ENCODE peak calls at places on chromosomes 3 and 15, in nine cellular contexts. One of them, this sample, is unnamed.

GRCh38 chr3:62785384-62785783 is 89.8 kb downstream of the CADPS start:
- DNase-seq in brain microvascular endothelial cell: no peak
- DNase-seq in pancreas: no peak
- DNase-seq in HFF-Myc: no peak
- DNase-seq in colonic mucosa: no peak
- DNase-seq in epithelial cell of esophagus: peak
- DNase-seq in GM23338: peak
- DNase-seq in hepatocyte: no peak
- DNase-seq in mammary epithelial cell: peak
- DNase-seq in this sample: no peak

GRCh38 chr3:40899286-40899712 is 300.0 kb upstream of the CTNNB1 start:
- DNase-seq in brain microvascular endothelial cell: peak
- DNase-seq in pancreas: no peak
- DNase-seq in HFF-Myc: no peak
- DNase-seq in colonic mucosa: no peak
- DNase-seq in epithelial cell of esophagus: peak
- DNase-seq in GM23338: no peak
- DNase-seq in hepatocyte: no peak
- DNase-seq in mammary epithelial cell: peak
- DNase-seq in this sample: no peak

GRCh38 chr3:4493931-4494806 is 1.0 kb downstream of the ITPR1 start:
- DNase-seq in brain microvascular endothelial cell: no peak
- DNase-seq in pancreas: no peak
- DNase-seq in HFF-Myc: no peak
- DNase-seq in colonic mucosa: peak
- DNase-seq in epithelial cell of esophagus: peak
- DNase-seq in GM23338: peak
- DNase-seq in hepatocyte: peak
- DNase-seq in mammary epithelial cell: no peak
- DNase-seq in this sample: no peak

GRCh38 chr3:22117751-22118346 is 366.8 kb upstream of the ZNF385D start:
- DNase-seq in brain microvascular endothelial cell: no peak
- DNase-seq in pancreas: no peak
- DNase-seq in HFF-Myc: peak
- DNase-seq in colonic mucosa: no peak
- DNase-seq in epithelial cell of esophagus: peak
- DNase-seq in GM23338: peak
- DNase-seq in hepatocyte: peak
- DNase-seq in mammary epithelial cell: peak
- DNase-seq in this sample: peak

GRCh38 chr3:65729553-65729952 is 309.2 kb downstream of the MAGI1 start:
- DNase-seq in brain microvascular endothelial cell: peak
- DNase-seq in pancreas: no peak
- DNase-seq in HFF-Myc: peak
- DNase-seq in colonic mucosa: peak
- DNase-seq in epithelial cell of esophagus: no peak
- DNase-seq in GM23338: no peak
- DNase-seq in hepatocyte: no peak
- DNase-seq in mammary epithelial cell: no peak
- DNase-seq in this sample: peak

GRCh38 chr15:51144021-51144532 is 49.4 kb upstream of the TNFAIP8L3 start:
- DNase-seq in brain microvascular endothelial cell: peak
- DNase-seq in pancreas: no peak
- DNase-seq in HFF-Myc: peak
- DNase-seq in colonic mucosa: no peak
- DNase-seq in epithelial cell of esophagus: peak
- DNase-seq in GM23338: peak
- DNase-seq in hepatocyte: no peak
- DNase-seq in mammary epithelial cell: peak
- DNase-seq in this sample: peak

GRCh38 chr3:16474304-16474703 is 39.2 kb downstream of the RFTN1 start:
- DNase-seq in brain microvascular endothelial cell: peak
- DNase-seq in pancreas: no peak
- DNase-seq in HFF-Myc: no peak
- DNase-seq in colonic mucosa: no peak
- DNase-seq in epithelial cell of esophagus: no peak
- DNase-seq in GM23338: no peak
- DNase-seq in hepatocyte: no peak
- DNase-seq in mammary epithelial cell: no peak
- DNase-seq in this sample: no peak

GRCh38 chr3:140128217-140129137 is 193.5 kb downstream of the CLSTN2 start:
- DNase-seq in brain microvascular endothelial cell: peak
- DNase-seq in pancreas: peak
- DNase-seq in HFF-Myc: peak
- DNase-seq in colonic mucosa: peak
- DNase-seq in epithelial cell of esophagus: peak
- DNase-seq in GM23338: peak
- DNase-seq in hepatocyte: peak
- DNase-seq in mammary epithelial cell: peak
- DNase-seq in this sample: no peak

GRCh38 chr3:126528800-126529541 is 5.0 kb downstream of the CHST13 start:
- DNase-seq in brain microvascular endothelial cell: no peak
- DNase-seq in pancreas: peak
- DNase-seq in HFF-Myc: no peak
- DNase-seq in colonic mucosa: no peak
- DNase-seq in epithelial cell of esophagus: peak
- DNase-seq in GM23338: no peak
- DNase-seq in hepatocyte: peak
- DNase-seq in mammary epithelial cell: no peak
- DNase-seq in this sample: no peak

GRCh38 chr15:73540161-73540560 is 93.0 kb downstream of the NPTN start:
- DNase-seq in brain microvascular endothelial cell: no peak
- DNase-seq in pancreas: no peak
- DNase-seq in HFF-Myc: no peak
- DNase-seq in colonic mucosa: no peak
- DNase-seq in epithelial cell of esophagus: peak
- DNase-seq in GM23338: no peak
- DNase-seq in hepatocyte: no peak
- DNase-seq in mammary epithelial cell: no peak
- DNase-seq in this sample: no peak

GRCh38 chr3:18883553-18883952 is 264.8 kb upstream of the KCNH8 start:
- DNase-seq in brain microvascular endothelial cell: no peak
- DNase-seq in pancreas: no peak
- DNase-seq in HFF-Myc: no peak
- DNase-seq in colonic mucosa: no peak
- DNase-seq in epithelial cell of esophagus: no peak
- DNase-seq in GM23338: no peak
- DNase-seq in hepatocyte: no peak
- DNase-seq in mammary epithelial cell: no peak
- DNase-seq in this sample: no peak

GRCh38 chr15:43094416-43095039 is 11.3 kb downstream of the UBR1 start:
- DNase-seq in brain microvascular endothelial cell: no peak
- DNase-seq in pancreas: no peak
- DNase-seq in HFF-Myc: no peak
- DNase-seq in colonic mucosa: no peak
- DNase-seq in epithelial cell of esophagus: no peak
- DNase-seq in GM23338: no peak
- DNase-seq in hepatocyte: no peak
- DNase-seq in mammary epithelial cell: no peak
- DNase-seq in this sample: no peak

GRCh38 chr3:40333416-40333815 is 23.9 kb downstream of the EIF1B start:
- DNase-seq in brain microvascular endothelial cell: no peak
- DNase-seq in pancreas: no peak
- DNase-seq in HFF-Myc: no peak
- DNase-seq in colonic mucosa: no peak
- DNase-seq in epithelial cell of esophagus: no peak
- DNase-seq in GM23338: no peak
- DNase-seq in hepatocyte: no peak
- DNase-seq in mammary epithelial cell: no peak
- DNase-seq in this sample: no peak

GRCh38 chr3:172099495-172099808 is 60.1 kb downstream of the FNDC3B start:
- DNase-seq in brain microvascular endothelial cell: no peak
- DNase-seq in pancreas: no peak
- DNase-seq in HFF-Myc: no peak
- DNase-seq in colonic mucosa: no peak
- DNase-seq in epithelial cell of esophagus: no peak
- DNase-seq in GM23338: no peak
- DNase-seq in hepatocyte: no peak
- DNase-seq in mammary epithelial cell: no peak
- DNase-seq in this sample: no peak

GRCh38 chr3:167406876-167407492 is 26.9 kb upstream of the ZBBX start:
- DNase-seq in brain microvascular endothelial cell: peak
- DNase-seq in pancreas: no peak
- DNase-seq in HFF-Myc: no peak
- DNase-seq in colonic mucosa: no peak
- DNase-seq in epithelial cell of esophagus: peak
- DNase-seq in GM23338: peak
- DNase-seq in hepatocyte: peak
- DNase-seq in mammary epithelial cell: peak
- DNase-seq in this sample: peak

DNA sequence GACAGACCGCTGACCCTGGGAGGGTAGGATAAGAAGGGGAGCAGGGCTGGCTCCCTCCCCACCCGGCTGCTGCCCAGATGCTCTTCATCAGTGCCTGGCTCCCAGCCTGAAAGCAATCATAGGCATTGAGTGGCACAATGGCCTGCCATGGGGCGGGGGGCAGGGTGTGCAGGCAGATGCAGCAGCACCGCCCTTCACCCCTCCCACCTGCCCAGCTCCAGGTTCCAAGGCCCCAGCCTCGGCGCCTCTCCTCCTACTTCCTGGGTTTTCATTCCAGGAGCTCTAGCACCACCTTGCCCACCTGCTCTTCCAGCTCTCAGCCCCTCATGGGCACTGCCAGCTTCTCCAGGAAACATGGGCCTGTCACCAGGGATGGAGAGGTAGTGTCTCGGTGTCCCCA is 101.7 kb downstream of the MEGF11 start:
- DNase-seq in brain microvascular endothelial cell: no peak
- DNase-seq in pancreas: no peak
- DNase-seq in HFF-Myc: no peak
- DNase-seq in colonic mucosa: peak
- DNase-seq in epithelial cell of esophagus: no peak
- DNase-seq in GM23338: peak
- DNase-seq in hepatocyte: no peak
- DNase-seq in mammary epithelial cell: no peak
- DNase-seq in this sample: no peak
- TF ChIP-seq CTCF in brain microvascular endothelial cell: no peak
- TF ChIP-seq CTCF in pancreas: no peak
- TF ChIP-seq CTCF in HFF-Myc: no peak
- TF ChIP-seq CTCF in colonic mucosa: no peak
- TF ChIP-seq CTCF in epithelial cell of esophagus: no peak
- TF ChIP-seq CTCF in GM23338: peak
- TF ChIP-seq CTCF in hepatocyte: peak
- TF ChIP-seq CTCF in mammary epithelial cell: no peak
- TF ChIP-seq CTCF in this sample: no peak

DNA sequence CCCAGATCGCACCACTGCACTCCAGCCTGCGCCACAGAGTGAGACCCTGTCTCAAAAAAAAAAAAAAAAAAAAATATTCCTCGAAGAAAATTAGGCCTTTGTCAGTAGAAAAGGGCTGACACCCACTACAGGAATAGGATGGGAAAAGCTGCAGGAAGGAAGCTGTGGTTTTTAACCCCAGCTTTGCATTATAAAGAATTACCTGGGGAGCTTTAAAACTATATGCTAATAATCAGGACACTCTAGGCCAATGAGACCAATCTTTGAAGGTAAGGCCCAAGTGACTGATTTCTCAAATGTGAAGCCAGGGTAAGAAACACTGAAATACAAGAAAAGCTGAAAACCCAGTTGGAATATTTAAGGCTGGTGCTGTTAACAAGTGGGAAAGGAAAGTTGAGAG is 74.3 kb downstream of the RBPMS2 start:
- DNase-seq in brain microvascular endothelial cell: no peak
- DNase-seq in pancreas: no peak
- DNase-seq in HFF-Myc: no peak
- DNase-seq in colonic mucosa: no peak
- DNase-seq in epithelial cell of esophagus: no peak
- DNase-seq in GM23338: peak
- DNase-seq in hepatocyte: no peak
- DNase-seq in mammary epithelial cell: no peak
- DNase-seq in this sample: no peak
- H3K4me3 ChIP-seq in brain microvascular endothelial cell: no peak
- H3K4me3 ChIP-seq in pancreas: no peak
- H3K4me3 ChIP-seq in HFF-Myc: peak
- H3K4me3 ChIP-seq in colonic mucosa: no peak
- H3K4me3 ChIP-seq in epithelial cell of esophagus: peak
- H3K4me3 ChIP-seq in GM23338: peak
- H3K4me3 ChIP-seq in hepatocyte: no peak
- H3K4me3 ChIP-seq in mammary epithelial cell: peak
- H3K4me3 ChIP-seq in this sample: peak

GRCh38 chr3:38346584-38347410 is at the start of gene XYLB:
- DNase-seq in brain microvascular endothelial cell: peak
- DNase-seq in pancreas: peak
- DNase-seq in HFF-Myc: no peak
- DNase-seq in colonic mucosa: peak
- DNase-seq in epithelial cell of esophagus: peak
- DNase-seq in GM23338: peak
- DNase-seq in hepatocyte: peak
- DNase-seq in mammary epithelial cell: peak
- DNase-seq in this sample: peak
- TF ChIP-seq CTCF in brain microvascular endothelial cell: peak
- TF ChIP-seq CTCF in pancreas: peak
- TF ChIP-seq CTCF in HFF-Myc: peak
- TF ChIP-seq CTCF in colonic mucosa: peak
- TF ChIP-seq CTCF in epithelial cell of esophagus: peak
- TF ChIP-seq CTCF in GM23338: peak
- TF ChIP-seq CTCF in hepatocyte: peak
- TF ChIP-seq CTCF in mammary epithelial cell: peak
- TF ChIP-seq CTCF in this sample: peak

GRCh38 chr3:122247825-122248185 is 64.3 kb downstream of the CASR start:
- DNase-seq in brain microvascular endothelial cell: no peak
- DNase-seq in pancreas: no peak
- DNase-seq in HFF-Myc: no peak
- DNase-seq in colonic mucosa: no peak
- DNase-seq in epithelial cell of esophagus: no peak
- DNase-seq in GM23338: no peak
- DNase-seq in hepatocyte: no peak
- DNase-seq in mammary epithelial cell: no peak
- DNase-seq in this sample: no peak

GRCh38 chr3:122247087-122247824 is 63.8 kb downstream of the CASR start:
- DNase-seq in brain microvascular endothelial cell: no peak
- DNase-seq in pancreas: no peak
- DNase-seq in HFF-Myc: no peak
- DNase-seq in colonic mucosa: no peak
- DNase-seq in epithelial cell of esophagus: no peak
- DNase-seq in GM23338: no peak
- DNase-seq in hepatocyte: no peak
- DNase-seq in mammary epithelial cell: no peak
- DNase-seq in this sample: no peak

GRCh38 chr3:122245513-122246174 is 62.2 kb downstream of the CASR start:
- DNase-seq in brain microvascular endothelial cell: peak
- DNase-seq in pancreas: no peak
- DNase-seq in HFF-Myc: no peak
- DNase-seq in colonic mucosa: no peak
- DNase-seq in epithelial cell of esophagus: peak
- DNase-seq in GM23338: no peak
- DNase-seq in hepatocyte: no peak
- DNase-seq in mammary epithelial cell: peak
- DNase-seq in this sample: peak

GRCh38 chr3:122251428-122251827 is 68.0 kb downstream of the CASR start:
- DNase-seq in brain microvascular endothelial cell: no peak
- DNase-seq in pancreas: no peak
- DNase-seq in HFF-Myc: no peak
- DNase-seq in colonic mucosa: no peak
- DNase-seq in epithelial cell of esophagus: no peak
- DNase-seq in GM23338: no peak
- DNase-seq in hepatocyte: no peak
- DNase-seq in mammary epithelial cell: no peak
- DNase-seq in this sample: no peak

DNA sequence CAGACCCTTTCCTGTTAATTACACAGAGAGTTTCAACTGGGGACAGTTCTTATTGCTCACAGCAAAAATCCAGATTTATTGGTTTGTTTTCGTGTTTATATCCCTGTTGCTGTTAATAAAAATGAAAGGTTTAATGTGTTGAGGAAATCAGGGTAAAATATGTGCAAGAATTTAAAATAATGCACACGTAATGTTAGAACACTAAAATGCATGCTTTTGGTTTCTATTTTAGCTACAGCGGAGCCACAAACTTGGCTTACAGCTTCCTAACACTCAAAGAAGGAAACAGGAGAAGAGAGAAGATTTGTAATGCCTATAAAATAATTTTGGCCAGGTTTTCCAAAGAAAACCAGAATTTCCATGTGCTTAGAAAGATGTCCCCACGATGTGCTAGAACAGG is 62.7 kb downstream of the CASR start:
- DNase-seq in brain microvascular endothelial cell: no peak
- DNase-seq in pancreas: no peak
- DNase-seq in HFF-Myc: no peak
- DNase-seq in colonic mucosa: no peak
- DNase-seq in epithelial cell of esophagus: no peak
- DNase-seq in GM23338: no peak
- DNase-seq in hepatocyte: no peak
- DNase-seq in mammary epithelial cell: no peak
- DNase-seq in this sample: no peak
- H3K4me3 ChIP-seq in brain microvascular endothelial cell: no peak
- H3K4me3 ChIP-seq in pancreas: no peak
- H3K4me3 ChIP-seq in HFF-Myc: no peak
- H3K4me3 ChIP-seq in colonic mucosa: no peak
- H3K4me3 ChIP-seq in epithelial cell of esophagus: no peak
- H3K4me3 ChIP-seq in GM23338: no peak
- H3K4me3 ChIP-seq in hepatocyte: no peak
- H3K4me3 ChIP-seq in mammary epithelial cell: peak
- H3K4me3 ChIP-seq in this sample: no peak

This sample was measured in AG04450.